ENCODE peak calls at places on chromosome 9, in ten cellular contexts. P is BJ, A is WERI-Rb-1, Q is GM13976, L is Calu3, K is nephron progenitor cell, X is ovary, J is right atrium auricular region, D is AG10803, E is AG09309. R is an unnamed sample.
A peak's percentile ranks its signal among the peaks of the same experiment; 100 is the strongest.

GRCh38 chr9:38047301-38048251 is 21.5 kb downstream of the SHB start:
- DNase-seq in Q (no peak), K (peak; percentile 35), D (peak; percentile 96), A (no peak), L (peak; percentile 66), E (peak; percentile 81), P (no peak), J (peak; percentile 84), X (no peak), R (peak; percentile 76)

GRCh38 chr9:137217276-137218211 is 4.5 kb downstream of the RNF208 start:
- DNase-seq in K (peak; percentile 70), P (no peak), Q (no peak), L (peak; percentile 87), E (no peak), X (no peak), D (peak; percentile 40), J (no peak), A (peak; percentile 64), R (no peak)

GRCh38 chr9:109349431-109349846 is 28.6 kb upstream of the EPB41L4B start:
- DNase-seq in P (peak; percentile 84), L (no peak), Q (no peak), K (no peak), A (no peak), E (peak; percentile 89), X (no peak), J (no peak), D (peak; percentile 95), R (peak; percentile 70)

GRCh38 chr9:105969672-105970071 is 275.3 kb downstream of the TMEM38B start:
- DNase-seq in E (no peak), Q (no peak), P (no peak), A (no peak), L (no peak), D (peak; percentile 1), K (no peak), X (no peak), J (no peak), R (no peak)

GRCh38 chr9:124267271-124267807 is 9.6 kb downstream of the NEK6 start:
- DNase-seq in K (no peak), P (no peak), D (peak; percentile 90), Q (no peak), X (no peak), L (peak; percentile 64), E (no peak), J (no peak), A (no peak), R (no peak)

GRCh38 chr9:22119537-22120167 is 110.5 kb upstream of the CDKN2B start:
- DNase-seq in P (no peak), J (no peak), X (no peak), A (peak; percentile 11), E (no peak), L (peak; percentile 21), Q (no peak), K (no peak), D (peak; percentile 47), R (no peak)

GRCh38 chr9:129374651-129375050 is 196.6 kb upstream of the IER5L start:
- DNase-seq in P (no peak), Q (no peak), K (no peak), J (no peak), L (no peak), X (no peak), D (no peak), A (no peak), E (no peak), R (no peak)

GRCh38 chr9:7094052-7094451 is 336.3 kb downstream of the KDM4C start:
- DNase-seq in X (no peak), D (no peak), E (no peak), A (peak; percentile 11), P (no peak), Q (no peak), J (no peak), L (peak; percentile 2), K (no peak), R (no peak)

GRCh38 chr9:35570709-35571108 is 34.4 kb upstream of the TESK1 start:
- DNase-seq in X (no peak), K (no peak), Q (no peak), L (no peak), D (no peak), P (no peak), J (no peak), A (no peak), E (no peak), R (no peak)

GRCh38 chr9:95574176-95574575 is 57.4 kb upstream of the PTCH1 start:
- DNase-seq in K (no peak), P (no peak), L (no peak), J (no peak), D (no peak), A (peak; percentile 71), Q (no peak), X (no peak), E (no peak), R (no peak)

GRCh38 chr9:3852545-3852944 is 326.7 kb upstream of the RFX3 start:
- DNase-seq in A (no peak), P (no peak), X (no peak), L (no peak), E (no peak), J (no peak), D (no peak), Q (no peak), K (no peak), R (no peak)

GRCh38 chr9:3847377-3847776 is 321.6 kb upstream of the RFX3 start:
- DNase-seq in E (no peak), A (no peak), D (no peak), J (no peak), X (no peak), L (no peak), K (no peak), P (no peak), Q (no peak), R (no peak)

GRCh38 chr9:3845549-3845948 is 319.7 kb upstream of the RFX3 start:
- DNase-seq in J (no peak), Q (no peak), P (no peak), D (no peak), K (no peak), X (no peak), E (no peak), A (no peak), L (no peak), R (no peak)

GRCh38 chr9:3850083-3850482 is 324.3 kb upstream of the RFX3 start:
- DNase-seq in P (no peak), A (no peak), L (no peak), J (no peak), X (no peak), D (no peak), Q (no peak), E (no peak), K (no peak), R (no peak)

GRCh38 chr9:3848445-3849114 is 322.8 kb upstream of the RFX3 start:
- DNase-seq in Q (no peak), E (no peak), A (peak; percentile 40), X (no peak), D (no peak), J (no peak), P (no peak), L (peak; percentile 46), K (peak; percentile 66), R (no peak)
- TF ChIP-seq CTCF in Q (no peak), E (no peak), A (peak; percentile 62), X (no peak), D (no peak), J (no peak), P (no peak), L (no peak), K (peak; percentile 46), R (no peak)

DNA sequence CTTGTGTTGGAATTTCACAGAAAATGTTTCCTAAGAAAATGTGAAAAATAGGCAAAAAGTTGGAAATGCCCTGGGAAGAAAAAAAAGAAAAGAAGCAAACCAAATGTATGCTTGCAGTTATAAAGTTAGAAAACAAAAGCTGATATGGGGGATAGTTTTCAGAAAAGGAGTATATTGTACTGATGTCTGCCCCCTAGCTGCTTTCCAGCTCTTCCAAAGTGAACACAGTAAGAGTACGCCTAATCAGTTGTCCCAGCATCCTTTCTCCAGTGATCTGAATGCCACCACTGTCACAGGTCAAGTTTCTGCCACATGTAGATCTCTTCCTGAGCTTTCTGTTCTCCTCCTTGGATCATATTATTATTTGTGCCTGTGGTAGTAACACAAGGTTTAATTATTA is 5.8 kb downstream of the TYRP1 start:
- DNase-seq in K (no peak), J (no peak), E (no peak), Q (no peak), P (no peak), A (no peak), X (no peak), L (no peak), D (no peak), R (no peak)
- TF ChIP-seq CTCF in K (no peak), J (peak; percentile 45), E (no peak), Q (no peak), P (peak; percentile 18), A (peak; percentile 23), X (no peak), L (no peak), D (peak; percentile 9), R (peak; percentile 6)

DNA sequence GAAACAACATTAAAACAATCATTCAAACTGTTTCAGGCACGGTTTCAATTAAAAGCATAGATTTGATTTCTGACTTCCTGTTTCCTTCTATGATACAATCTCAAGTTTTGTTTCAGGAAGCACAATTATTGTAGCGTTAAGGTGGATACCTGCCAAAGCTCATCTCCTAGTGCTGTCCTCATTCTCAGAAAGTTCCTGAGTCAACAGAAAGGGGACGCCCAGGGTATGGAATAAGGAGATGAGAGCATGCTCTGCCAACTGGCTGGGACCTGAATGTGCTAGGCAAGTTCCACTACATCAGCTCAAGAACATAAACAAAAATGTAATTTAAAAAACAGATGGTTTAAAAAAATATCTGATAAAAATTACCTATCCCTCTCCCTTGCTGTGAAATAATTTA is 2.1 kb upstream of the TRIM14 start:
- DNase-seq in D (peak; percentile 8), J (no peak), P (no peak), K (no peak), E (no peak), A (no peak), X (no peak), L (no peak), Q (no peak), R (no peak)
- TF ChIP-seq CTCF in D (no peak), J (peak; percentile 24), P (no peak), K (no peak), E (no peak), A (no peak), X (no peak), L (no peak), Q (no peak), R (no peak)

GRCh38 chr9:110842169-110842568 is 173.6 kb downstream of the MUSK start:
- DNase-seq in P (no peak), A (no peak), X (no peak), L (no peak), J (no peak), Q (no peak), E (no peak), D (no peak), K (no peak), R (no peak)
- TF ChIP-seq CTCF in P (no peak), A (no peak), X (no peak), L (no peak), J (no peak), Q (no peak), E (no peak), D (no peak), K (no peak), R (no peak)

GRCh38 chr9:93520523-93520922 is 55.9 kb upstream of the PHF2 start:
- DNase-seq in X (no peak), D (peak; percentile 5), L (no peak), J (no peak), A (no peak), K (no peak), Q (no peak), P (no peak), E (no peak), R (no peak)
- TF ChIP-seq CTCF in X (no peak), D (peak; percentile 14), L (no peak), J (no peak), A (no peak), K (no peak), Q (no peak), P (peak; percentile 4), E (no peak), R (no peak)

R was measured in AG09319.